ENCODE peak calls at places on chromosomes 1 and 21, in nine cellular contexts. One of them, this sample, is unnamed.

GRCh38 chr1:40096977-40097782 is at the start of gene PPT1:
- DNase-seq in stimulated activated CD8-positive, alpha-beta memory T cell treated with anti-CD3 and anti-CD28 coated beads, Interleukin-15, amount 100 ng/mL, for 24 hours: peak
- DNase-seq in heart right ventricle: peak
- DNase-seq in HFFc6: peak
- DNase-seq in stimulated activated effector memory CD8-positive, alpha-beta T cell treated with anti-CD3 and anti-CD28 coated beads, Interleukin-12 subunit alpha, Interleukin-12 subunit beta, amount 100 ng/mL, for 72 hours: peak
- DNase-seq in cardiac fibroblast: peak
- DNase-seq in T follicular helper cell: peak
- DNase-seq in NCI-H1694 treated with DMSO at 0.1 percent for 48 hours: peak
- DNase-seq in activated CD4-positive, alpha-beta T cell treated with anti-CD3 and anti-CD28 coated beads for 1 hour: peak
- DNase-seq in this sample: peak

GRCh38 chr1:14913475-14914155 is 239.9 kb upstream of the TMEM51 start:
- DNase-seq in stimulated activated CD8-positive, alpha-beta memory T cell treated with anti-CD3 and anti-CD28 coated beads, Interleukin-15, amount 100 ng/mL, for 24 hours: no peak
- DNase-seq in heart right ventricle: no peak
- DNase-seq in HFFc6: no peak
- DNase-seq in stimulated activated effector memory CD8-positive, alpha-beta T cell treated with anti-CD3 and anti-CD28 coated beads, Interleukin-12 subunit alpha, Interleukin-12 subunit beta, amount 100 ng/mL, for 72 hours: no peak
- DNase-seq in cardiac fibroblast: no peak
- DNase-seq in T follicular helper cell: no peak
- DNase-seq in NCI-H1694 treated with DMSO at 0.1 percent for 48 hours: peak
- DNase-seq in activated CD4-positive, alpha-beta T cell treated with anti-CD3 and anti-CD28 coated beads for 1 hour: no peak
- DNase-seq in this sample: no peak

GRCh38 chr1:26302733-26303405 is 3.6 kb downstream of the UBXN11 start:
- DNase-seq in stimulated activated CD8-positive, alpha-beta memory T cell treated with anti-CD3 and anti-CD28 coated beads, Interleukin-15, amount 100 ng/mL, for 24 hours: no peak
- DNase-seq in heart right ventricle: no peak
- DNase-seq in HFFc6: peak
- DNase-seq in stimulated activated effector memory CD8-positive, alpha-beta T cell treated with anti-CD3 and anti-CD28 coated beads, Interleukin-12 subunit alpha, Interleukin-12 subunit beta, amount 100 ng/mL, for 72 hours: no peak
- DNase-seq in cardiac fibroblast: peak
- DNase-seq in T follicular helper cell: no peak
- DNase-seq in NCI-H1694 treated with DMSO at 0.1 percent for 48 hours: peak
- DNase-seq in activated CD4-positive, alpha-beta T cell treated with anti-CD3 and anti-CD28 coated beads for 1 hour: no peak
- DNase-seq in this sample: peak

GRCh38 chr1:107991371-107992066 is 26.5 kb upstream of the VAV3 start:
- DNase-seq in stimulated activated CD8-positive, alpha-beta memory T cell treated with anti-CD3 and anti-CD28 coated beads, Interleukin-15, amount 100 ng/mL, for 24 hours: no peak
- DNase-seq in heart right ventricle: no peak
- DNase-seq in HFFc6: no peak
- DNase-seq in stimulated activated effector memory CD8-positive, alpha-beta T cell treated with anti-CD3 and anti-CD28 coated beads, Interleukin-12 subunit alpha, Interleukin-12 subunit beta, amount 100 ng/mL, for 72 hours: no peak
- DNase-seq in cardiac fibroblast: peak
- DNase-seq in T follicular helper cell: no peak
- DNase-seq in NCI-H1694 treated with DMSO at 0.1 percent for 48 hours: no peak
- DNase-seq in activated CD4-positive, alpha-beta T cell treated with anti-CD3 and anti-CD28 coated beads for 1 hour: no peak
- DNase-seq in this sample: peak

GRCh38 chr1:20698195-20698910 is 19.5 kb downstream of the KIF17 start:
- DNase-seq in stimulated activated CD8-positive, alpha-beta memory T cell treated with anti-CD3 and anti-CD28 coated beads, Interleukin-15, amount 100 ng/mL, for 24 hours: no peak
- DNase-seq in heart right ventricle: no peak
- DNase-seq in HFFc6: peak
- DNase-seq in stimulated activated effector memory CD8-positive, alpha-beta T cell treated with anti-CD3 and anti-CD28 coated beads, Interleukin-12 subunit alpha, Interleukin-12 subunit beta, amount 100 ng/mL, for 72 hours: no peak
- DNase-seq in cardiac fibroblast: peak
- DNase-seq in T follicular helper cell: no peak
- DNase-seq in NCI-H1694 treated with DMSO at 0.1 percent for 48 hours: no peak
- DNase-seq in activated CD4-positive, alpha-beta T cell treated with anti-CD3 and anti-CD28 coated beads for 1 hour: no peak
- DNase-seq in this sample: peak

GRCh38 chr1:56125316-56125715 is 454.0 kb downstream of the PLPP3 start:
- DNase-seq in stimulated activated CD8-positive, alpha-beta memory T cell treated with anti-CD3 and anti-CD28 coated beads, Interleukin-15, amount 100 ng/mL, for 24 hours: no peak
- DNase-seq in heart right ventricle: no peak
- DNase-seq in HFFc6: no peak
- DNase-seq in stimulated activated effector memory CD8-positive, alpha-beta T cell treated with anti-CD3 and anti-CD28 coated beads, Interleukin-12 subunit alpha, Interleukin-12 subunit beta, amount 100 ng/mL, for 72 hours: no peak
- DNase-seq in cardiac fibroblast: no peak
- DNase-seq in T follicular helper cell: no peak
- DNase-seq in NCI-H1694 treated with DMSO at 0.1 percent for 48 hours: no peak
- DNase-seq in activated CD4-positive, alpha-beta T cell treated with anti-CD3 and anti-CD28 coated beads for 1 hour: no peak
- DNase-seq in this sample: no peak

GRCh38 chr21:16419188-16419874 is 689.5 kb downstream of the USP25 start:
- DNase-seq in stimulated activated CD8-positive, alpha-beta memory T cell treated with anti-CD3 and anti-CD28 coated beads, Interleukin-15, amount 100 ng/mL, for 24 hours: no peak
- DNase-seq in heart right ventricle: peak
- DNase-seq in HFFc6: peak
- DNase-seq in stimulated activated effector memory CD8-positive, alpha-beta T cell treated with anti-CD3 and anti-CD28 coated beads, Interleukin-12 subunit alpha, Interleukin-12 subunit beta, amount 100 ng/mL, for 72 hours: no peak
- DNase-seq in cardiac fibroblast: peak
- DNase-seq in T follicular helper cell: no peak
- DNase-seq in NCI-H1694 treated with DMSO at 0.1 percent for 48 hours: no peak
- DNase-seq in activated CD4-positive, alpha-beta T cell treated with anti-CD3 and anti-CD28 coated beads for 1 hour: no peak
- DNase-seq in this sample: no peak

GRCh38 chr1:90725341-90725960 is 8.3 kb upstream of the BARHL2 start:
- DNase-seq in stimulated activated CD8-positive, alpha-beta memory T cell treated with anti-CD3 and anti-CD28 coated beads, Interleukin-15, amount 100 ng/mL, for 24 hours: no peak
- DNase-seq in heart right ventricle: no peak
- DNase-seq in HFFc6: no peak
- DNase-seq in stimulated activated effector memory CD8-positive, alpha-beta T cell treated with anti-CD3 and anti-CD28 coated beads, Interleukin-12 subunit alpha, Interleukin-12 subunit beta, amount 100 ng/mL, for 72 hours: no peak
- DNase-seq in cardiac fibroblast: no peak
- DNase-seq in T follicular helper cell: no peak
- DNase-seq in NCI-H1694 treated with DMSO at 0.1 percent for 48 hours: no peak
- DNase-seq in activated CD4-positive, alpha-beta T cell treated with anti-CD3 and anti-CD28 coated beads for 1 hour: no peak
- DNase-seq in this sample: no peak

GRCh38 chr1:214445201-214445600 is 106.2 kb downstream of the PTPN14 start:
- DNase-seq in stimulated activated CD8-positive, alpha-beta memory T cell treated with anti-CD3 and anti-CD28 coated beads, Interleukin-15, amount 100 ng/mL, for 24 hours: no peak
- DNase-seq in heart right ventricle: no peak
- DNase-seq in HFFc6: peak
- DNase-seq in stimulated activated effector memory CD8-positive, alpha-beta T cell treated with anti-CD3 and anti-CD28 coated beads, Interleukin-12 subunit alpha, Interleukin-12 subunit beta, amount 100 ng/mL, for 72 hours: no peak
- DNase-seq in cardiac fibroblast: no peak
- DNase-seq in T follicular helper cell: no peak
- DNase-seq in NCI-H1694 treated with DMSO at 0.1 percent for 48 hours: no peak
- DNase-seq in activated CD4-positive, alpha-beta T cell treated with anti-CD3 and anti-CD28 coated beads for 1 hour: no peak
- DNase-seq in this sample: no peak